ENCODE peak calls at places on chromosomes 4 and X, in nine cellular contexts. One of them, this sample, is unnamed.

GRCh38 chrX:28610746-28611145 is 23.5 kb downstream of the IL1RAPL1 start:
- DNase-seq in tibial artery: no peak
- DNase-seq in neural progenitor cell: no peak
- DNase-seq in BE2C: no peak
- DNase-seq in fibroblast of lung: no peak
- DNase-seq in A549: no peak
- DNase-seq in left ventricle myocardium inferior: no peak
- DNase-seq in HepG2: no peak
- DNase-seq in WERI-Rb-1: no peak
- DNase-seq in this sample: no peak

GRCh38 chrX:118536687-118537461 is 41.3 kb downstream of the DOCK11 start:
- DNase-seq in tibial artery: no peak
- DNase-seq in neural progenitor cell: peak; percentile 20
- DNase-seq in BE2C: peak; percentile 16
- DNase-seq in fibroblast of lung: peak; percentile 35
- DNase-seq in A549: peak; percentile 31
- DNase-seq in left ventricle myocardium inferior: no peak
- DNase-seq in HepG2: no peak
- DNase-seq in WERI-Rb-1: no peak
- DNase-seq in this sample: no peak

GRCh38 chrX:8289523-8289922 is 118.5 kb upstream of the VCX2 start:
- DNase-seq in tibial artery: no peak
- DNase-seq in neural progenitor cell: no peak
- DNase-seq in BE2C: no peak
- DNase-seq in fibroblast of lung: no peak
- DNase-seq in A549: no peak
- DNase-seq in left ventricle myocardium inferior: no peak
- DNase-seq in HepG2: no peak
- DNase-seq in WERI-Rb-1: no peak
- DNase-seq in this sample: no peak

GRCh38 chrX:97843200-97843811 is 959.6 kb downstream of the RPA4 start:
- DNase-seq in tibial artery: no peak
- DNase-seq in neural progenitor cell: no peak
- DNase-seq in BE2C: no peak
- DNase-seq in fibroblast of lung: no peak
- DNase-seq in A549: no peak
- DNase-seq in left ventricle myocardium inferior: no peak
- DNase-seq in HepG2: no peak
- DNase-seq in WERI-Rb-1: no peak
- DNase-seq in this sample: no peak

GRCh38 chrX:39194673-39195072 is 393.4 kb downstream of the MID1IP1 start:
- DNase-seq in tibial artery: no peak
- DNase-seq in neural progenitor cell: no peak
- DNase-seq in BE2C: no peak
- DNase-seq in fibroblast of lung: no peak
- DNase-seq in A549: no peak
- DNase-seq in left ventricle myocardium inferior: no peak
- DNase-seq in HepG2: no peak
- DNase-seq in WERI-Rb-1: no peak
- DNase-seq in this sample: no peak

GRCh38 chrX:138925330-138925729 is 213.8 kb upstream of the FGF13 start:
- DNase-seq in tibial artery: no peak
- DNase-seq in neural progenitor cell: no peak
- DNase-seq in BE2C: no peak
- DNase-seq in fibroblast of lung: peak; percentile 87
- DNase-seq in A549: peak; percentile 44
- DNase-seq in left ventricle myocardium inferior: no peak
- DNase-seq in HepG2: no peak
- DNase-seq in WERI-Rb-1: no peak
- DNase-seq in this sample: no peak

GRCh38 chr4:125283702-125284279 is 31.0 kb upstream of the FAT4 start:
- DNase-seq in tibial artery: no peak
- DNase-seq in neural progenitor cell: peak; percentile 18
- DNase-seq in BE2C: no peak
- DNase-seq in fibroblast of lung: peak; percentile 66
- DNase-seq in A549: peak; percentile 36
- DNase-seq in left ventricle myocardium inferior: no peak
- DNase-seq in HepG2: peak; percentile 4
- DNase-seq in WERI-Rb-1: no peak
- DNase-seq in this sample: no peak

GRCh38 chrX:110847334-110847733 is 51.7 kb upstream of the CHRDL1 start:
- DNase-seq in tibial artery: no peak
- DNase-seq in neural progenitor cell: peak; percentile 77
- DNase-seq in BE2C: no peak
- DNase-seq in fibroblast of lung: peak; percentile 71
- DNase-seq in A549: peak; percentile 54
- DNase-seq in left ventricle myocardium inferior: no peak
- DNase-seq in HepG2: peak; percentile 32
- DNase-seq in WERI-Rb-1: peak; percentile 14
- DNase-seq in this sample: no peak

GRCh38 chrX:72003811-72004750 is 93.4 kb downstream of the NHSL2 start:
- DNase-seq in tibial artery: no peak
- DNase-seq in neural progenitor cell: peak; percentile 64
- DNase-seq in BE2C: peak; percentile 72
- DNase-seq in fibroblast of lung: no peak
- DNase-seq in A549: peak; percentile 39
- DNase-seq in left ventricle myocardium inferior: peak; percentile 35
- DNase-seq in HepG2: no peak
- DNase-seq in WERI-Rb-1: peak; percentile 53
- DNase-seq in this sample: no peak

GRCh38 chr4:131093303-131093702 is 1997.4 kb downstream of the C4orf33 start:
- DNase-seq in tibial artery: no peak
- DNase-seq in neural progenitor cell: no peak
- DNase-seq in BE2C: no peak
- DNase-seq in fibroblast of lung: no peak
- DNase-seq in A549: no peak
- DNase-seq in left ventricle myocardium inferior: no peak
- DNase-seq in HepG2: no peak
- DNase-seq in WERI-Rb-1: no peak
- DNase-seq in this sample: no peak

GRCh38 chr4:90181644-90182043 is 54.5 kb downstream of the CCSER1 start:
- DNase-seq in tibial artery: no peak
- DNase-seq in neural progenitor cell: no peak
- DNase-seq in BE2C: peak; percentile 17
- DNase-seq in fibroblast of lung: no peak
- DNase-seq in A549: no peak
- DNase-seq in left ventricle myocardium inferior: no peak
- DNase-seq in HepG2: no peak
- DNase-seq in WERI-Rb-1: no peak
- DNase-seq in this sample: no peak

GRCh38 chr4:34323549-34324325 is 1920.6 kb downstream of the ARAP2 start:
- DNase-seq in tibial artery: no peak
- DNase-seq in neural progenitor cell: peak; percentile 2
- DNase-seq in BE2C: peak; percentile 33
- DNase-seq in fibroblast of lung: peak; percentile 26
- DNase-seq in A549: peak; percentile 2
- DNase-seq in left ventricle myocardium inferior: no peak
- DNase-seq in HepG2: no peak
- DNase-seq in WERI-Rb-1: peak; percentile 22
- DNase-seq in this sample: no peak

GRCh38 chr4:38856046-38856445 is 571 bp downstream of the TLR6 start:
- DNase-seq in tibial artery: no peak
- DNase-seq in neural progenitor cell: no peak
- DNase-seq in BE2C: no peak
- DNase-seq in fibroblast of lung: no peak
- DNase-seq in A549: peak; percentile 39
- DNase-seq in left ventricle myocardium inferior: no peak
- DNase-seq in HepG2: no peak
- DNase-seq in WERI-Rb-1: no peak
- DNase-seq in this sample: no peak

GRCh38 chrX:64977830-64978229 is 1.6 kb upstream of the ZC4H2 start:
- DNase-seq in tibial artery: no peak
- DNase-seq in neural progenitor cell: no peak
- DNase-seq in BE2C: no peak
- DNase-seq in fibroblast of lung: no peak
- DNase-seq in A549: peak; percentile 3
- DNase-seq in left ventricle myocardium inferior: no peak
- DNase-seq in HepG2: peak; percentile 0
- DNase-seq in WERI-Rb-1: no peak
- DNase-seq in this sample: no peak

GRCh38 chr4:180521181-180521580 is 1722.0 kb upstream of the TENM3 start:
- DNase-seq in tibial artery: no peak
- DNase-seq in neural progenitor cell: no peak
- DNase-seq in BE2C: no peak
- DNase-seq in fibroblast of lung: no peak
- DNase-seq in A549: no peak
- DNase-seq in left ventricle myocardium inferior: no peak
- DNase-seq in HepG2: no peak
- DNase-seq in WERI-Rb-1: no peak
- DNase-seq in this sample: no peak

DNA sequence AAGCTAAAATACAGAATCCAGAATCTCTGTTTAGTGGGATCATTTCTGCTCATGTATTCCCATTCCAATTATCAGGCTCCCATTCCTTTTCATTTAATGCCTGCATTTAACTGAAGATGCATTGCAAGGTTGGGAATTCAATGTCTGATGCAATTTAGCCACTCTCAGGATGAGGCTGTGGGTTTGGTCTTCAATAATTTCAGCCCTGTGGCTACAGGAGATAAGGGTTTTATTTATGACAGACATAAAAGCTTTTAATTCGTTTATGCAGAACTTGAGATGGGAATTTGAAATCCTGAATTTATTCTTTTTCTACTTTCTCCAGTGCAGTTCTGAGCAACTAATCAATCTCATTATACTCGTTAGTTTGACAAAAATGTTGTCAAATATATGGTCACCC is 1225.9 kb downstream of the PCDH18 start:
- DNase-seq in tibial artery: no peak
- DNase-seq in neural progenitor cell: no peak
- DNase-seq in BE2C: peak; percentile 39
- DNase-seq in fibroblast of lung: no peak
- DNase-seq in A549: no peak
- DNase-seq in left ventricle myocardium inferior: no peak
- DNase-seq in HepG2: no peak
- DNase-seq in WERI-Rb-1: no peak
- DNase-seq in this sample: no peak
- H3K4me3 ChIP-seq in tibial artery: no peak overlapping the region
- H3K4me3 ChIP-seq in neural progenitor cell: no peak overlapping the region
- H3K4me3 ChIP-seq in BE2C: no peak overlapping the region
- H3K4me3 ChIP-seq in fibroblast of lung: no peak overlapping the region
- H3K4me3 ChIP-seq in A549: no peak overlapping the region
- H3K4me3 ChIP-seq in left ventricle myocardium inferior: no peak overlapping the region
- H3K4me3 ChIP-seq in HepG2: no peak overlapping the region
- H3K4me3 ChIP-seq in WERI-Rb-1: no peak overlapping the region
- H3K4me3 ChIP-seq in this sample: no peak overlapping the region

DNA sequence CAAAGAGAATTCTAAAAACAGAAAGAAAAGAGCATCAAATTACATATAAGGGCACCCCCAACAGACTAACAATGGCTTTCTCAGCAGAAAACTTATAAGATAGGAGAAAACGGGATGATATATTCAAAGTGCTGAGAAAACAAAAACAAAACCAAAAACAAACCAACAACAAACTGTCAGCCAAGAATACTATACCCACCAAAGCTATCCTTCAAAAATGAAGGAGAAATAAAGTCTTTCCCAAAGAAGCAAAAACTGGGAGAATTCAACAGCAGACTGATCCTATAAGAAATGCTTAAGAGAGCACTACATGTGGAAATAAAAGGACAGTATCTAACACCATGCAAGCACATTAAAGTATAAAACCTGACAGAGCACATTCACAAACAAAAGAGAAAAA is 168.6 kb downstream of the NEK1 start:
- DNase-seq in tibial artery: no peak
- DNase-seq in neural progenitor cell: no peak
- DNase-seq in BE2C: no peak
- DNase-seq in fibroblast of lung: no peak
- DNase-seq in A549: no peak
- DNase-seq in left ventricle myocardium inferior: no peak
- DNase-seq in HepG2: no peak
- DNase-seq in WERI-Rb-1: no peak
- DNase-seq in this sample: no peak
- H3K9me3 ChIP-seq in tibial artery: peaks cover 14% of the 10 kb centered on the region
- H3K9me3 ChIP-seq in neural progenitor cell: peaks cover 11% of the 10 kb centered on the region
- H3K9me3 ChIP-seq in BE2C: no peaks in the 10 kb centered on the region
- H3K9me3 ChIP-seq in fibroblast of lung: no peaks in the 10 kb centered on the region
- H3K9me3 ChIP-seq in A549: peaks cover 2% of the 10 kb centered on the region
- H3K9me3 ChIP-seq in left ventricle myocardium inferior: peaks cover 56% of the 10 kb centered on the region
- H3K9me3 ChIP-seq in HepG2: peaks cover 9% of the 10 kb centered on the region
- H3K9me3 ChIP-seq in WERI-Rb-1: no peaks in the 10 kb centered on the region
- H3K9me3 ChIP-seq in this sample: peaks cover 18% of the 10 kb centered on the region

GRCh38 chr4:79576480-79576803 is 168.4 kb upstream of the GK2 start:
- DNase-seq in tibial artery: no peak
- DNase-seq in neural progenitor cell: peak; percentile 56
- DNase-seq in BE2C: peak; percentile 56
- DNase-seq in fibroblast of lung: peak; percentile 57
- DNase-seq in A549: peak; percentile 13
- DNase-seq in left ventricle myocardium inferior: no peak
- DNase-seq in HepG2: peak; percentile 21
- DNase-seq in WERI-Rb-1: peak; percentile 66
- DNase-seq in this sample: no peak
- TF ChIP-seq CTCF in tibial artery: no peak
- TF ChIP-seq CTCF in neural progenitor cell: peak; percentile 67
- TF ChIP-seq CTCF in BE2C: peak; percentile 77
- TF ChIP-seq CTCF in fibroblast of lung: peak; percentile 27
- TF ChIP-seq CTCF in A549: peak; percentile 23
- TF ChIP-seq CTCF in left ventricle myocardium inferior: peak; percentile 63
- TF ChIP-seq CTCF in HepG2: peak; percentile 61
- TF ChIP-seq CTCF in WERI-Rb-1: peak; percentile 67
- TF ChIP-seq CTCF in this sample: no peak

GRCh38 chrX:49071877-49072711 is 1.7 kb downstream of the PRAF2 start:
- DNase-seq in tibial artery: peak; percentile 89
- DNase-seq in neural progenitor cell: no peak
- DNase-seq in BE2C: no peak
- DNase-seq in fibroblast of lung: peak; percentile 79
- DNase-seq in A549: no peak
- DNase-seq in left ventricle myocardium inferior: peak; percentile 72
- DNase-seq in HepG2: no peak
- DNase-seq in WERI-Rb-1: no peak
- DNase-seq in this sample: peak; percentile 49
- H3K4me3 ChIP-seq in tibial artery: peak overlapping the region; percentile 63
- H3K4me3 ChIP-seq in neural progenitor cell: no peak overlapping the region
- H3K4me3 ChIP-seq in BE2C: peak overlapping the region; percentile 76
- H3K4me3 ChIP-seq in fibroblast of lung: peak overlapping the region; percentile 77
- H3K4me3 ChIP-seq in A549: no peak overlapping the region
- H3K4me3 ChIP-seq in left ventricle myocardium inferior: peak overlapping the region; percentile 70
- H3K4me3 ChIP-seq in HepG2: no peak overlapping the region
- H3K4me3 ChIP-seq in WERI-Rb-1: no peak overlapping the region
- H3K4me3 ChIP-seq in this sample: peak overlapping the region; percentile 84

DNA sequence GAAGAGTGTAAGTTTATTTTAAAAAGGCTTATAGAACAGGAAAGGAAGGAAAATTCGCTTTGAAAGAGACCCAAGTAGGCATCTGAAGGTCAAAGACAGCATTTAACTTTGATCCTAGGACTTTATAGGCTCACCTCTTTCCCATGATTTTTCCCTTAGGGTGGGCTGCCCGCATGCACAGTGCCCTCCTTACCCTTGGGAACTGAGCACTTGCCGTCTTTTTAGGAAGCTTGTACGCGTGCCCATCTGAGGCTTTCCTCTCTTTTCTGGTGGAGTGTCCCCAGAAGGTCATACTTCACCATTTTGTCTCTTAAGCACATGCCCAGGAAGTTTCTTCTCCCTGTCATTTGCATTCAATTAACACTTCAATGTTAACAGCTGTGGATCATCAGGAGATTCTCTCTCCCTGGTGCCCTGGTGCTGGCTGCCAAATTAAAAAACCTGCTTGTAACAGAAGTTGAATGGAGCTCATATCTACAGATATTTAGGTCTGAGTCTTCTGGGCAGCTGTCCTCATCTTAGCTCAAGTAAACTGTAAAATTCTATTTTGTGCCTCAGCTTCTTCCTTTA is 38.4 kb upstream of the IL9R start:
- DNase-seq in tibial artery: no peak
- DNase-seq in neural progenitor cell: no peak
- DNase-seq in BE2C: no peak
- DNase-seq in fibroblast of lung: no peak
- DNase-seq in A549: no peak
- DNase-seq in left ventricle myocardium inferior: no peak
- DNase-seq in HepG2: no peak
- DNase-seq in WERI-Rb-1: no peak
- DNase-seq in this sample: no peak
- H3K9me3 ChIP-seq in tibial artery: peaks cover 3% of the 10 kb centered on the region
- H3K9me3 ChIP-seq in neural progenitor cell: no peaks in the 10 kb centered on the region
- H3K9me3 ChIP-seq in BE2C: no peaks in the 10 kb centered on the region
- H3K9me3 ChIP-seq in fibroblast of lung: no peaks in the 10 kb centered on the region
- H3K9me3 ChIP-seq in A549: no peaks in the 10 kb centered on the region
- H3K9me3 ChIP-seq in left ventricle myocardium inferior: peaks cover 7% of the 10 kb centered on the region
- H3K9me3 ChIP-seq in HepG2: peaks cover 44% of the 10 kb centered on the region
- H3K9me3 ChIP-seq in WERI-Rb-1: peaks cover 7% of the 10 kb centered on the region
- H3K9me3 ChIP-seq in this sample: no peaks in the 10 kb centered on the region

This sample was measured in thoracic aorta.